ENCODE peak calls at places on chromosomes 16 and 17, in six cellular contexts. One of them, this sample, is unnamed.

GRCh38 chr17:5446786-5447185 is 7.8 kb upstream of the C1QBP start:
- DNase-seq in GM12891: no peak
- DNase-seq in K562: no peak
- DNase-seq in H1: no peak
- DNase-seq in GM12878: no peak
- DNase-seq in HepG2: no peak
- DNase-seq in this sample: no peak

GRCh38 chr17:1229354-1229890 is 40.8 kb upstream of the BHLHA9 start:
- DNase-seq in GM12891: peak
- DNase-seq in HepG2: no peak
- DNase-seq in H1: no peak
- DNase-seq in GM12878: no peak
- DNase-seq in K562: peak
- DNase-seq in this sample: peak

GRCh38 chr17:2406903-2407790 is 6.3 kb upstream of the MNT start:
- DNase-seq in HepG2: no peak
- DNase-seq in K562: peak
- DNase-seq in GM12878: no peak
- DNase-seq in H1: no peak
- DNase-seq in GM12891: no peak
- DNase-seq in this sample: no peak

GRCh38 chr17:43907425-43907981 is at the start of gene MPP2:
- DNase-seq in H1: no peak
- DNase-seq in GM12878: no peak
- DNase-seq in GM12891: peak
- DNase-seq in K562: peak
- DNase-seq in HepG2: peak
- DNase-seq in this sample: peak

GRCh38 chr16:88649924-88650748 is 717 bp downstream of the CYBA start:
- DNase-seq in HepG2: peak
- DNase-seq in GM12891: peak
- DNase-seq in GM12878: no peak
- DNase-seq in H1: no peak
- DNase-seq in K562: peak
- DNase-seq in this sample: peak

GRCh38 chr16:88356727-88357199 is 26.0 kb upstream of the ZNF469 start:
- DNase-seq in GM12891: no peak
- DNase-seq in GM12878: no peak
- DNase-seq in H1: no peak
- DNase-seq in K562: no peak
- DNase-seq in HepG2: no peak
- DNase-seq in this sample: no peak

GRCh38 chr16:85820604-85821372 is 21.3 kb downstream of the COX4I1 start:
- DNase-seq in H1: no peak
- DNase-seq in HepG2: no peak
- DNase-seq in GM12891: no peak
- DNase-seq in GM12878: no peak
- DNase-seq in K562: no peak
- DNase-seq in this sample: no peak

GRCh38 chr16:31853300-31853699 is 20.3 kb upstream of the ZNF267 start:
- DNase-seq in H1: no peak
- DNase-seq in GM12891: no peak
- DNase-seq in HepG2: no peak
- DNase-seq in K562: no peak
- DNase-seq in GM12878: no peak
- DNase-seq in this sample: no peak

GRCh38 chr17:35577826-35578194 is 561 bp downstream of the PEX12 start:
- DNase-seq in K562: peak
- DNase-seq in GM12891: no peak
- DNase-seq in HepG2: no peak
- DNase-seq in GM12878: no peak
- DNase-seq in H1: no peak
- DNase-seq in this sample: no peak

GRCh38 chr17:35578929-35579448 is 618 bp upstream of the PEX12 start:
- DNase-seq in GM12878: no peak
- DNase-seq in K562: no peak
- DNase-seq in HepG2: no peak
- DNase-seq in H1: no peak
- DNase-seq in GM12891: no peak
- DNase-seq in this sample: no peak

GRCh38 chr17:35578195-35578928 is at the start of gene PEX12:
- DNase-seq in GM12878: peak
- DNase-seq in H1: peak
- DNase-seq in HepG2: peak
- DNase-seq in K562: peak
- DNase-seq in GM12891: peak
- DNase-seq in this sample: peak

DNA sequence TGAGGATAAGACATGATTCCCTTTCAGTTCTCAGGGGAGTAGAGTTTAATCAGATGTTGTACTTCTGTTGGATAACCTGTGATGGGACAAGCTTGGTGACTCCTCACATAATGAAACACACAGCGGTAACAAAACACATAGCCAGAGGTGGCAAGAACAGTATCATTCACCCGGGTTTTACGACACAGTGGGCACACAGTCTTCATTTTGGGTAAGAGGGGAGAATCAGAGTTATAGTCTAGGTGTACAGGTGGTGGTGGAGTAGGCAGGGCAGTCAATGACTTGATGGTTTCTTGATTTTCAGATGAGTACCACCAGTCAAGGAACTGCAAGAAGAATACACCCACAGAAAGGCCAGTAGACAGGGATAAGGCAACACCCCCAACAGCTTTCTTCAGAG is 2.6 kb downstream of the PEX12 start:
- DNase-seq in H1: no peak
- DNase-seq in HepG2: no peak
- DNase-seq in GM12891: no peak
- DNase-seq in GM12878: no peak
- DNase-seq in K562: no peak
- DNase-seq in this sample: no peak
- TF ChIP-seq POLR2AphosphoS5 in H1: no peak
- TF ChIP-seq POLR2AphosphoS5 in HepG2: no peak
- TF ChIP-seq POLR2AphosphoS5 in GM12891: no peak
- TF ChIP-seq POLR2AphosphoS5 in GM12878: no peak
- TF ChIP-seq POLR2AphosphoS5 in K562: peak
- TF ChIP-seq POLR2AphosphoS5 in this sample: peak

GRCh38 chr17:81959362-81960129 is 1.4 kb downstream of the NOTUM start:
- DNase-seq in K562: peak
- DNase-seq in GM12878: no peak
- DNase-seq in HepG2: peak
- DNase-seq in H1: no peak
- DNase-seq in GM12891: peak
- DNase-seq in this sample: peak
- TF ChIP-seq TAF1 in K562: peak
- TF ChIP-seq TAF1 in GM12878: no peak
- TF ChIP-seq TAF1 in HepG2: no peak
- TF ChIP-seq TAF1 in H1: no peak
- TF ChIP-seq TAF1 in GM12891: no peak
- TF ChIP-seq TAF1 in this sample: no peak

GRCh38 chr16:1983544-1984346 is at the start of gene GFER:
- DNase-seq in H1: peak
- DNase-seq in GM12878: peak
- DNase-seq in GM12891: peak
- DNase-seq in HepG2: peak
- DNase-seq in K562: peak
- DNase-seq in this sample: peak
- TF ChIP-seq POLR2A in H1: peak
- TF ChIP-seq POLR2A in GM12878: peak
- TF ChIP-seq POLR2A in GM12891: peak
- TF ChIP-seq POLR2A in HepG2: peak
- TF ChIP-seq POLR2A in K562: peak
- TF ChIP-seq POLR2A in this sample: peak

DNA sequence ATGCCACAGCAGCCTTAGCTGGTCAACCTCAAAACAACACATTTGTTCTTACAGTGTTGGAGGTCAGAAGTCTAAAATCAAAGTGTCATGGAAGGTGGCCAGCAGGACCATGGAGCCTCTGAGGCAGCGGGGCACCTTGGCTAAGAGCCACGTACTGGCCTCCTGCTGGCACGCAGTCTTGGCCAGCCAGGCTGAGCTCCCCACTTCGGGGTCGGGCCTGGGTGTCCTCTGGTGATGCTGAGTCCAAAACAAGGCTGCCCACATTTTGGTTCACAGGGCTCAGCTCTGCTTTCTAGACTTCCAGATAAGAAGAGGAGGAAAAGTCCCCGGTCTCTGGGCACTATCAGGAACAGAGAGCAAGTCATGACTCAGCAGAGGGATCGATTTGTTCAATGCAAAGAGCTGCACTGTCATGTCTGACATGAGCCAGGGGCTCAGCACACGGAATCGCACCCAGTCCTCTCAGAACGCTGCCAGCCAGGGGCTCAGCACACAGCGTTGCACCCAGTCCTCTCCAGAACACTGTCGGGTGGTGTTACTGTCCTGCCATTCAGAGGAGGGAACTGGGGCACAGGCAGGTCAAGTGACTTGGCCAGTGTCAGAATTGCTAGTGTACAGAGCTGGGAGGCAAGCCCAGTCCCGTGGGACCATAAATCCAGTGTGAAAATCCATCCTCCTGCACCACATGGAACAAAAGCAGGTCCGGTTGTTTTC is 2.5 kb downstream of the LGALS9 start:
- DNase-seq in GM12878: no peak
- DNase-seq in H1: no peak
- DNase-seq in GM12891: no peak
- DNase-seq in HepG2: peak
- DNase-seq in K562: peak
- DNase-seq in this sample: no peak
- TF ChIP-seq POLR2AphosphoS5 in GM12878: no peak
- TF ChIP-seq POLR2AphosphoS5 in H1: no peak
- TF ChIP-seq POLR2AphosphoS5 in GM12891: no peak
- TF ChIP-seq POLR2AphosphoS5 in HepG2: no peak
- TF ChIP-seq POLR2AphosphoS5 in K562: no peak
- TF ChIP-seq POLR2AphosphoS5 in this sample: no peak

GRCh38 chr17:64036198-64036922 is 15.9 kb upstream of the ICAM2 start:
- DNase-seq in GM12878: no peak
- DNase-seq in HepG2: peak
- DNase-seq in K562: peak
- DNase-seq in GM12891: no peak
- DNase-seq in H1: no peak
- DNase-seq in this sample: no peak

GRCh38 chr17:64028874-64029464 is 8.5 kb upstream of the ICAM2 start:
- DNase-seq in GM12891: peak
- DNase-seq in GM12878: no peak
- DNase-seq in K562: peak
- DNase-seq in H1: peak
- DNase-seq in HepG2: peak
- DNase-seq in this sample: no peak

GRCh38 chr17:64037180-64037579 is 16.7 kb upstream of the ICAM2 start:
- DNase-seq in HepG2: no peak
- DNase-seq in GM12878: no peak
- DNase-seq in K562: no peak
- DNase-seq in GM12891: no peak
- DNase-seq in H1: no peak
- DNase-seq in this sample: no peak

GRCh38 chr17:64037802-64038201 is 17.4 kb upstream of the ICAM2 start:
- DNase-seq in HepG2: no peak
- DNase-seq in H1: no peak
- DNase-seq in GM12891: no peak
- DNase-seq in GM12878: no peak
- DNase-seq in K562: peak
- DNase-seq in this sample: no peak

GRCh38 chr17:64032081-64032480 is 11.6 kb upstream of the ICAM2 start:
- DNase-seq in GM12891: no peak
- DNase-seq in HepG2: no peak
- DNase-seq in H1: no peak
- DNase-seq in K562: no peak
- DNase-seq in GM12878: no peak
- DNase-seq in this sample: no peak
- TF ChIP-seq TAF1 in GM12891: no peak
- TF ChIP-seq TAF1 in HepG2: no peak
- TF ChIP-seq TAF1 in H1: no peak
- TF ChIP-seq TAF1 in K562: no peak
- TF ChIP-seq TAF1 in GM12878: no peak
- TF ChIP-seq TAF1 in this sample: no peak

GRCh38 chr16:23554536-23554935 is 2.6 kb downstream of the EARS2 start:
- DNase-seq in H1: no peak
- DNase-seq in GM12878: no peak
- DNase-seq in K562: no peak
- DNase-seq in GM12891: no peak
- DNase-seq in HepG2: no peak
- DNase-seq in this sample: no peak

GRCh38 chr16:23556881-23557778 is at the start of the genes EARS2 and UBFD1:
- DNase-seq in H1: peak
- DNase-seq in K562: peak
- DNase-seq in GM12891: peak
- DNase-seq in GM12878: peak
- DNase-seq in HepG2: peak
- DNase-seq in this sample: peak

GRCh38 chr16:23562505-23562904 is 5.0 kb downstream of the UBFD1 start:
- DNase-seq in GM12891: no peak
- DNase-seq in H1: no peak
- DNase-seq in HepG2: no peak
- DNase-seq in K562: no peak
- DNase-seq in GM12878: no peak
- DNase-seq in this sample: no peak

GRCh38 chr16:23561586-23561985 is 4.1 kb downstream of the UBFD1 start:
- DNase-seq in GM12891: no peak
- DNase-seq in K562: no peak
- DNase-seq in HepG2: no peak
- DNase-seq in H1: no peak
- DNase-seq in GM12878: no peak
- DNase-seq in this sample: no peak

GRCh38 chr16:23557779-23558330 is 328 bp downstream of the UBFD1 start:
- DNase-seq in K562: peak
- DNase-seq in HepG2: peak
- DNase-seq in H1: no peak
- DNase-seq in GM12891: peak
- DNase-seq in GM12878: no peak
- DNase-seq in this sample: no peak
- TF ChIP-seq POLR2A in K562: no peak
- TF ChIP-seq POLR2A in HepG2: no peak
- TF ChIP-seq POLR2A in H1: no peak
- TF ChIP-seq POLR2A in GM12891: no peak
- TF ChIP-seq POLR2A in GM12878: no peak
- TF ChIP-seq POLR2A in this sample: no peak

This sample was measured in GM12892.